ENCODE peak calls at places on chromosomes 13 and 19, in five cellular contexts. O, C, W, J and D are unnamed samples.
A peak's percentile ranks its signal among the peaks of the same experiment; 100 is the strongest.

GRCh38 chr19:55228015-55228391 is 560 bp downstream of the TMEM86B start:
- DNase-seq in O (peak; percentile 79), C (peak; percentile 57), W (peak; percentile 68), J (no peak), D (no peak)

GRCh38 chr13:45897562-45897961 is 46.0 kb upstream of the SIAH3 start:
- DNase-seq in O (no peak), C (no peak), W (no peak), J (no peak), D (no peak)

GRCh38 chr19:15264061-15264932 is 32.0 kb upstream of the EPHX3 start:
- DNase-seq in O (peak; percentile 86), C (peak; percentile 77), W (peak; percentile 75), J (peak; percentile 79), D (no peak)

GRCh38 chr13:113835461-113836274 is 28.2 kb downstream of the GAS6 start:
- DNase-seq in O (no peak), C (peak; percentile 14), W (no peak), J (peak; percentile 75), D (peak; percentile 74)

GRCh38 chr19:23075031-23075733 is 41.6 kb upstream of the ZNF730 start:
- DNase-seq in O (peak; percentile 85), C (peak; percentile 57), W (peak; percentile 67), J (peak; percentile 76), D (no peak)

GRCh38 chr13:85798999-85799646 is at the start of gene SLITRK6:
- DNase-seq in O (peak; percentile 44), C (no peak), W (no peak), J (peak; percentile 91), D (peak; percentile 47)

GRCh38 chr19:55813906-55814305 is 17.9 kb downstream of the NLRP11 start:
- DNase-seq in O (no peak), C (no peak), W (no peak), J (no peak), D (no peak)

GRCh38 chr13:72221276-72221962 is 354.4 kb upstream of the DACH1 start:
- DNase-seq in O (peak; percentile 22), C (no peak), W (no peak), J (no peak), D (no peak)

GRCh38 chr19:13149628-13150186 is 468 bp downstream of the STX10 start:
- DNase-seq in O (peak; percentile 72), C (peak; percentile 44), W (peak; percentile 57), J (peak; percentile 27), D (no peak)

GRCh38 chr13:92804346-92804745 is 422.3 kb upstream of the GPC6 start:
- DNase-seq in O (no peak), C (no peak), W (no peak), J (peak; percentile 29), D (peak; percentile 27)

GRCh38 chr13:24541127-24541475 is 28.5 kb upstream of the PARP4 start:
- DNase-seq in O (no peak), C (no peak), W (no peak), J (no peak), D (no peak)

GRCh38 chr19:30070970-30071632 is 129.1 kb downstream of the URI1 start:
- DNase-seq in O (no peak), C (peak; percentile 55), W (peak; percentile 46), J (no peak), D (no peak)

GRCh38 chr13:49214917-49215376 is 5.2 kb upstream of the MLNR start:
- DNase-seq in O (no peak), C (no peak), W (peak; percentile 38), J (no peak), D (no peak)

GRCh38 chr19:29815231-29815630 is 3.4 kb downstream of the CCNE1 start:
- DNase-seq in O (no peak), C (no peak), W (no peak), J (no peak), D (no peak)

GRCh38 chr13:86692291-86692690 is 893.1 kb upstream of the SLITRK6 start:
- DNase-seq in O (no peak), C (no peak), W (no peak), J (no peak), D (no peak)

GRCh38 chr19:11735375-11735774 is 3.4 kb downstream of the ZNF823 start:
- DNase-seq in O (no peak), C (no peak), W (no peak), J (no peak), D (no peak)

GRCh38 chr19:11738746-11739620 is at the start of gene ZNF823:
- DNase-seq in O (peak; percentile 99), C (peak; percentile 99), W (peak; percentile 99), J (peak; percentile 97), D (peak; percentile 91)

GRCh38 chr19:11736696-11737095 is 2.0 kb downstream of the ZNF823 start:
- DNase-seq in O (no peak), C (peak; percentile 26), W (peak; percentile 41), J (peak; percentile 11), D (peak; percentile 10)

GRCh38 chr19:11737964-11738745 is 591 bp downstream of the ZNF823 start:
- DNase-seq in O (peak; percentile 64), C (peak; percentile 31), W (peak; percentile 30), J (peak; percentile 12), D (no peak)
- TF ChIP-seq CTCF in O (peak; percentile 29), C (peak; percentile 9), W (peak; percentile 8), J (no peak), D (peak; percentile 3)

GRCh38 chr19:5048091-5048726 is 79.3 kb downstream of the KDM4B start:
- DNase-seq in O (peak; percentile 83), C (peak; percentile 77), W (peak; percentile 76), J (peak; percentile 72), D (no peak)

GRCh38 chr19:5050905-5051304 is 82.0 kb downstream of the KDM4B start:
- DNase-seq in O (no peak), C (no peak), W (no peak), J (no peak), D (no peak)

GRCh38 chr19:5048727-5049553 is 80.0 kb downstream of the KDM4B start:
- DNase-seq in O (no peak), C (no peak), W (no peak), J (peak; percentile 53), D (no peak)

GRCh38 chr19:5050016-5050656 is 81.2 kb downstream of the KDM4B start:
- DNase-seq in O (peak; percentile 25), C (no peak), W (no peak), J (no peak), D (no peak)

DNA sequence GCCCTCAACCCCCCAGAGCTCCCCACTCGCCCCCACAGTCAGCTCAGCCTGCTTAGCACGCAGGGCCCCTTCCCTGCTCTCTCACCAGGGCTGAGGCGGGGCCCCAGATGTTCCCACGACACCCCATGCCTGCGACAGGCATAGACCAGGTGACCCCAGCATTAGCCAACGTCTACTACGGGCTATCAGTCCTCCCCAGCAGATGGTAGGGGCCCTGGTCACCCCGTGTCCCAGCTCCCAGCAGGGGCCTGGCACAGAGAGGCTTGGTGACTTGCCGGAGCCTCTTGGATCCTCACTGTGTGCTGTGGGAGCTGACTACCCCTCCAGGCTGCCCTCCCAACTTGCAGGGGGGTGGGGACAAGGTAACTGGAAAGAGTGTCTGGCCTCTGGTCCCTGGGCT is 80.6 kb downstream of the KDM4B start:
- DNase-seq in O (no peak), C (no peak), W (no peak), J (no peak), D (no peak)
- H3K36me3 ChIP-seq in O (peaks cover 14% of the 10 kb centered on the region), C (peaks cover 40% of the 10 kb centered on the region), W (no peaks in the 10 kb centered on the region), J (peaks cover 13% of the 10 kb centered on the region), D (peaks cover 38% of the 10 kb centered on the region)

GRCh38 chr19:45766293-45766918 is 2.6 kb downstream of the SIX5 start:
- DNase-seq in O (no peak), C (no peak), W (no peak), J (no peak), D (no peak)
- H3K4me3 ChIP-seq in O (peak overlapping the region; percentile 59), C (peak overlapping the region; percentile 85), W (peak overlapping the region; percentile 72), J (peak overlapping the region; percentile 81), D (peak overlapping the region; percentile 92)

DNA sequence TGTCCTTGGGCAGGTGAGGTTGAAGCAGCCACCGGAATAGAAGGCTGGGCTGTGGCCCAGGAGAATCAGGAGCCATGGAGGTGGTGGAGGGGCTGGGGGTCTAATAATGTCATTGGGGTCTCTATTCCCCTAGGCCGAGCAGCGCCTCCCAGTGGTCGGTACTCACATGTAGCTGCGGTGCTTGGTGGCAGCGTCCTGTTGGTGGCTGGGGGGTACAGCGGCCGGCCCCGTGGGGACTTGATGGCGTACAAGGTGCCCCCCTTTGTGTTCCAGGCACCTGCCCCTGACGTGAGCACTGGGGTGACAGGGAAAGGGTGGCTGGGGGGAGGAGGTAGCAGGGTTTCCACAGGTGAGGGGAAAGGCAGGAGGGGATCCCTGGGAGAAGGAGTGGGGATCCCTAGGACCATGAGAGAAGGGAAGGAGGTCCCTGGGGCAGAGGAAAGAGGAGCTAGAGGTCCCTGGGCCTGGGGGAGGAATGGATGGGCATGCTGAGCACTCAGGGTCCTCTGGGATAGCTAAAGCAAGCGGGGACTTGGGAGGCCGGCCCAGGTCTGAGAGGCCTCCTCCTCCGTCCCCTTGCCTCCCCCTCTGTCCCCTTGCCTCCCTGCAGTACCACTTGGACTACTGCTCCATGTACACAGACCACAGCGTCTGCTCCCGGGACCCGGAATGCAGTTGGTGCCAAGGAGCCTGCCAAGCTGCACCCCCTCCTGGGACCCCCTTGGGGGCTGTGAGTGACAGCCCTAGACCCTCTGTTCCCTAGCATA is 18.1 kb downstream of the MEGF8 start:
- DNase-seq in O (no peak), C (no peak), W (no peak), J (no peak), D (no peak)
- TF ChIP-seq CTCF in O (no peak), C (no peak), W (no peak), J (peak; percentile 7), D (peak; percentile 26)

DNA sequence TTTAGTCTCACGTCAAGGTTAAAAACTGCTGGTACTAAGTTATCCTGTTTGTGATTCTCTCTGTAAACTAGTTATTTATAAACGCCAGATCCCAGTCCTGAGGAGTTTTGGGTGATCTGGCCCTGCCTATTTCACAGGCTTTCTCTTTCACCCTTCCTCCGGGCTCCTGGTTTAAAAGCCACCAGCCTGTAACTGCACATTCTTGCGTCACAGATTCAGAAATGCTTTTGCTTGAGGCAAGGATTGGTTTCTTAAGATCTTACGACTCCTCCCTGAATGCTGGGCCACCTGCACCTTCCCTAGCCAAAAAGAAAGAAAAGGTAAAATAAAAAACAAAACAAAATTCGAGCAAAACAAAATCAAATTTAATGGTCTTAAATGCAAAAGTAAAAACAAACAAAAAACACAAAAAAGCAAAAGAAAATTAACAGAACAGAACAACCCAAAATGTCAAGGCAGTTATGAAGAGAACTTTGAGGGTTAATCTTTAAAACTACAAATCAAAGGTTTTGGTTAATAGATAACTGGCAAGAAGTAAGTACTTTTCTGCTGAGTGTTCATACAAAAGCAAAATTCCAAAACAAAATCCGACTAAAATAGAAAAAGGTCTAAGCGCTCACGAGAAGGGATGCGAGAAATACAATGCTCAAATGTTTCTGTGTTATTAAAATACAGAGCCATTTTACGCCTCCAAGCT is 18.6 kb upstream of the TIMM44 start:
- DNase-seq in O (no peak), C (no peak), W (no peak), J (no peak), D (no peak)
- H3K36me3 ChIP-seq in O (peaks cover 46% of the 10 kb centered on the region), C (peaks cover 72% of the 10 kb centered on the region), W (peaks cover 15% of the 10 kb centered on the region), J (peaks cover 7% of the 10 kb centered on the region), D (peaks cover 9% of the 10 kb centered on the region)

DNA sequence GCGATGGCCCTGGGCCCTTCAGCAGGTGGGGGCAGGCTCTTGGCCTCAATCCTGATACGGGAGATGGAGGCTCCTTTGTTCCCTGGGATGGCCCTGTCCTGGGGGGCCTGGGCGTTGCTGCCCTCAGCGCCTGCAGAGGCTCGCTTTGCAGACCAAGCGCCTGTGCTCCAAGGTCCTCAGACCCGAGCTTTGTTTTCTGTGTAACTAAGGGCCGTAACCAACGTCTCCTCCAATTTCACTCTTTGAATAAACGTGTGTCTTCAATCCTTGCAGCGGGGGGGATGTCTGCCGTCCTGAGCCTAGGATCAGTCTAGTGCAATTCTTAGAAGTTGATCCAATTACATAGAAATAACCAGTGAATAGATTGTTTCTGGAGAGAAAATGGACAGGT is 5.2 kb downstream of the PTBP1 start:
- DNase-seq in O (no peak), C (no peak), W (no peak), J (peak; percentile 47), D (no peak)
- H3K4me3 ChIP-seq in O (no peak overlapping the region), C (peak overlapping the region; percentile 77), W (peak overlapping the region; percentile 77), J (peak overlapping the region; percentile 87), D (peak overlapping the region; percentile 15)